ENCODE peak calls at places on chromosomes 2 and 18, in eight cellular contexts. Z is iPS DF 6.9, C is caudate nucleus, U is OCI-M1, K is KBM-7, I is trophoblast cell, T is progenitor cell of endocrine pancreas, V is astrocyte of the spinal cord. Q is an unnamed sample.

GRCh38 chr18:23990474-23991410 is 23.8 kb upstream of the TTC39C start:
- DNase-seq in K (no peak), V (peak; percentile 28), T (no peak), Z (no peak), U (no peak), C (no peak), I (no peak), Q (no peak)

GRCh38 chr2:150900913-150901312 is 360.8 kb downstream of the RBM43 start:
- DNase-seq in I (no peak), T (no peak), K (no peak), U (no peak), C (no peak), Z (no peak), V (no peak), Q (no peak)

GRCh38 chr18:60966876-60967275 is 366.4 kb upstream of the CDH20 start:
- DNase-seq in K (no peak), V (peak; percentile 16), I (no peak), C (no peak), T (no peak), Z (no peak), U (no peak), Q (no peak)

GRCh38 chr2:238985931-238986446 is 138.1 kb downstream of the TWIST2 start:
- DNase-seq in Z (no peak), V (no peak), C (no peak), T (no peak), K (no peak), I (no peak), U (no peak), Q (peak; percentile 51)

GRCh38 chr2:63023444-63023843 is 27.2 kb upstream of the OTX1 start:
- DNase-seq in V (peak; percentile 39), T (no peak), K (peak; percentile 79), U (peak; percentile 60), C (no peak), Z (no peak), I (peak; percentile 42), Q (peak; percentile 62)

GRCh38 chr2:113977060-113977659 is 87.3 kb downstream of the ACTR3 start:
- DNase-seq in T (no peak), U (no peak), C (no peak), Z (no peak), K (no peak), I (peak; percentile 30), V (no peak), Q (no peak)

GRCh38 chr2:69789129-69789528 is 40.3 kb upstream of the GMCL1 start:
- DNase-seq in V (peak; percentile 95), K (no peak), I (peak; percentile 96), Z (no peak), C (no peak), U (no peak), T (no peak), Q (peak; percentile 43)

GRCh38 chr2:48107326-48107925 is 201.1 kb upstream of the FBXO11 start:
- DNase-seq in T (no peak), U (peak; percentile 47), K (no peak), C (no peak), Z (no peak), I (peak; percentile 97), V (peak; percentile 65), Q (peak; percentile 37)

GRCh38 chr2:133780099-133780996 is 212.1 kb upstream of the NCKAP5 start:
- DNase-seq in T (peak; percentile 50), V (peak; percentile 88), C (no peak), K (peak; percentile 58), I (peak; percentile 76), U (peak; percentile 75), Z (peak; percentile 52), Q (peak; percentile 47)

GRCh38 chr2:106885326-106885725 is 641 bp downstream of the ST6GAL2 start:
- DNase-seq in I (no peak), C (no peak), U (no peak), V (peak; percentile 41), T (no peak), Z (no peak), K (no peak), Q (no peak)

GRCh38 chr18:22282311-22283235 is 113.2 kb downstream of the GATA6 start:
- DNase-seq in Z (no peak), T (no peak), C (no peak), K (no peak), I (peak; percentile 65), U (peak; percentile 74), V (peak; percentile 96), Q (peak; percentile 34)

GRCh38 chr2:206586609-206587008 is 55.7 kb upstream of the FAM237A start:
- DNase-seq in U (no peak), C (no peak), Z (no peak), K (no peak), T (no peak), V (no peak), I (no peak), Q (no peak)

GRCh38 chr2:21123473-21124393 is at the start of gene TDRD15:
- DNase-seq in V (no peak), C (no peak), T (no peak), I (no peak), U (no peak), K (no peak), Z (no peak), Q (no peak)

GRCh38 chr2:26752636-26753035 is 11.4 kb upstream of the SLC35F6 start:
- DNase-seq in V (no peak), C (no peak), T (no peak), Z (no peak), I (no peak), K (no peak), U (no peak), Q (no peak)

GRCh38 chr2:134919360-134920210 is 963 bp downstream of the CCNT2 start:
- DNase-seq in C (no peak), K (no peak), U (peak; percentile 61), I (peak; percentile 57), T (no peak), V (peak; percentile 33), Z (no peak), Q (no peak)

GRCh38 chr18:9737814-9738160 is 29.7 kb downstream of the RAB31 start:
- DNase-seq in T (no peak), Z (no peak), U (no peak), K (no peak), V (peak; percentile 51), C (peak; percentile 15), I (no peak), Q (no peak)

GRCh38 chr18:45008694-45009372 is 328.1 kb downstream of the SETBP1 start:
- DNase-seq in U (no peak), T (no peak), K (no peak), V (no peak), I (no peak), Z (no peak), C (no peak), Q (no peak)

GRCh38 chr18:37299471-37300304 is 265.9 kb downstream of the CELF4 start:
- DNase-seq in U (peak; percentile 88), K (peak; percentile 49), Z (no peak), C (no peak), T (no peak), V (peak; percentile 95), I (peak; percentile 98), Q (no peak)

GRCh38 chr2:111072220-111072871 is 48.4 kb upstream of the BCL2L11 start:
- DNase-seq in I (no peak), T (no peak), C (no peak), Z (no peak), U (no peak), V (peak; percentile 89), K (no peak), Q (no peak)

GRCh38 chr2:100185105-100185504 is 42.7 kb upstream of the AFF3 start:
- DNase-seq in I (no peak), Z (no peak), T (no peak), K (no peak), V (no peak), U (no peak), C (no peak), Q (no peak)

GRCh38 chr18:77165489-77166415 is 33.2 kb upstream of the MBP start:
- DNase-seq in I (no peak), C (no peak), K (no peak), U (no peak), V (peak; percentile 56), Z (no peak), T (no peak), Q (no peak)

GRCh38 chr2:147485210-147485851 is 359.5 kb upstream of the ACVR2A start:
- DNase-seq in U (no peak), C (no peak), T (no peak), Z (no peak), I (no peak), K (no peak), V (no peak), Q (no peak)

Q was measured in H9.